ENCODE peak calls at places on chromosomes 11 and 22, in eight cellular contexts. U is fibroblast of lung, A is sigmoid colon, Y is GM06990, G is AG10803, Q is mucosa of descending colon, K is left lung, L is lower lobe of right lung. H is an unnamed sample.

GRCh38 chr22:50526849-50527801 is 1.7 kb upstream of the SCO2 start:
- DNase-seq in G (peak; percentile 38), Q (peak; percentile 73), K (peak; percentile 91), L (peak; percentile 85), A (peak; percentile 82), Y (peak; percentile 80), U (peak; percentile 23), H (no peak)

GRCh38 chr22:28506207-28506606 is 173.4 kb downstream of the TTC28 start:
- DNase-seq in Y (no peak), L (no peak), U (no peak), K (no peak), A (no peak), Q (no peak), G (no peak), H (no peak)

GRCh38 chr11:113906515-113906914 is 1.9 kb downstream of the HTR3B start:
- DNase-seq in Y (no peak), G (no peak), Q (no peak), U (no peak), L (no peak), A (no peak), K (no peak), H (no peak)

GRCh38 chr11:9601041-9601875 is 27.8 kb downstream of the WEE1 start:
- DNase-seq in G (peak; percentile 59), Y (peak; percentile 88), A (no peak), K (no peak), L (no peak), Q (no peak), U (peak; percentile 47), H (peak; percentile 96)

GRCh38 chr11:69030324-69030723 is 17.3 kb upstream of the MRGPRF start:
- DNase-seq in K (no peak), U (no peak), Q (no peak), L (no peak), A (no peak), Y (no peak), G (no peak), H (no peak)

GRCh38 chr22:38016182-38017078 is 32.1 kb upstream of the SOX10 start:
- DNase-seq in G (peak; percentile 43), U (peak; percentile 35), K (no peak), Q (peak; percentile 69), A (peak; percentile 86), Y (no peak), L (no peak), H (no peak)

GRCh38 chr11:111570796-111571195 is 30.3 kb downstream of the LAYN start:
- DNase-seq in Y (no peak), K (no peak), L (no peak), Q (no peak), U (no peak), G (no peak), A (no peak), H (no peak)

GRCh38 chr22:35299217-35299716 is 427 bp upstream of the TOM1 start:
- DNase-seq in U (peak; percentile 28), A (no peak), Q (no peak), K (no peak), L (no peak), G (peak; percentile 44), Y (no peak), H (no peak)

GRCh38 chr22:44486538-44486937 is 11.5 kb downstream of the RTL6 start:
- DNase-seq in Y (no peak), L (no peak), A (no peak), U (peak; percentile 20), K (no peak), Q (no peak), G (no peak), H (no peak)

GRCh38 chr11:65425105-65425970 is 2.7 kb downstream of the NEAT1 start:
- DNase-seq in Q (peak; percentile 50), L (peak; percentile 48), K (no peak), U (peak; percentile 83), Y (peak; percentile 37), G (peak; percentile 82), A (peak; percentile 76), H (no peak)

GRCh38 chr11:65557280-65558001 is 718 bp downstream of the LTBP3 start:
- DNase-seq in U (no peak), L (no peak), Y (no peak), Q (peak; percentile 57), G (no peak), K (no peak), A (peak; percentile 70), H (no peak)

GRCh38 chr11:70312401-70313357 is 42.2 kb downstream of the PPFIA1 start:
- DNase-seq in U (no peak), K (no peak), Y (no peak), Q (no peak), L (no peak), A (peak; percentile 33), G (no peak), H (no peak)

GRCh38 chr11:7688238-7688826 is 15.0 kb upstream of the CYB5R2 start:
- DNase-seq in Y (no peak), A (no peak), G (peak; percentile 41), K (no peak), U (peak; percentile 13), Q (no peak), L (no peak), H (no peak)

GRCh38 chr11:76205252-76206076 is 838 bp downstream of the WNT11 start:
- DNase-seq in G (no peak), Q (no peak), Y (no peak), A (no peak), U (no peak), K (peak; percentile 46), L (no peak), H (no peak)
- H3K4me3 ChIP-seq in G (no peak overlapping the region), Q (no peak overlapping the region), Y (no peak overlapping the region), A (peak overlapping the region; percentile 53), U (no peak overlapping the region), K (peak overlapping the region; percentile 55), L (peak overlapping the region; percentile 72), H (no peak overlapping the region)

GRCh38 chr11:73760680-73761402 is at the start of gene RAB6A:
- DNase-seq in A (peak; percentile 100), Q (peak; percentile 100), U (peak; percentile 99), L (peak; percentile 100), G (peak; percentile 100), Y (peak; percentile 98), K (peak; percentile 100), H (peak; percentile 99)
- TF ChIP-seq CTCF in A (no peak), Q (peak; percentile 29), U (peak; percentile 20), L (peak; percentile 55), G (peak; percentile 15), Y (no peak), K (peak; percentile 23), H (peak; percentile 19)

DNA sequence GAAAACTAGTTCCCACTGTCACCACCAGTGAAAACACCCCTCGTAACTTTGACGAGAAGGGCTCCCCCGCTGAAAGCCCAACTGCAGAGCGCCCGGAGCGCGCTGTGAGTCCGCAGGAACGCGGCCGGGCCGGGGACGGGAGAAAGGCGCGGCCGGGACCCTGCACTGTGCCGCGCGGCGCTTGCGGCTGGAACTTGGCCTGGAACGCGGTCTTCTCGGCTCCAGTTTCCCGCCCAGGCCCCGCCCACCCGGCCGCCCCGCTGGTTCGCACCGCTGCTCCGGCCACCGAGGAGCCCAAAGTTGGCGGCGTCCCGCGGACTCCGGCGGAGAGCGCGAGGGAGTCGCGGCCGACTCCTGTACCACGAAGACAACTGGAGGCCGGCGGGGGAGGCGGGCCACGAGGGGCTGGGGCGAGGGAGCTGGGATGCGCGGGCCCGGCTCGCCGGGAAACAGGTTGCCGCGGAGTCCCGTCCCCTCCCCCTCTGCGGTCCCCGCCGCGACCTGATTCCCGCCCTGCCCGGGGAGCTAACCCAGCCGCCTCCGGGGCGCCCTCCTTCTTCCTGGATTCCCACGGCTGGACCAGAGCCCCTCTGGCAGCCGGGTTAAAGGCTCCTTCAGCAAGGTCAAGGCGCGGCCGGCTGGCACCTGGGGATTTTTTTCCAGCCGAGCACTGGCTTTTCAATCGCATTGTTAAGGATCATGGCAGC is 3.4 kb downstream of the TENM4 start:
- DNase-seq in L (peak; percentile 65), Q (peak; percentile 59), A (peak; percentile 86), Y (peak; percentile 10), G (no peak), K (peak; percentile 88), U (peak; percentile 70), H (no peak)
- H3K4me3 ChIP-seq in L (peak overlapping the region; percentile 51), Q (no peak overlapping the region), A (peak overlapping the region; percentile 55), Y (no peak overlapping the region), G (peak overlapping the region; percentile 74), K (peak overlapping the region; percentile 36), U (peak overlapping the region; percentile 92), H (no peak overlapping the region)

DNA sequence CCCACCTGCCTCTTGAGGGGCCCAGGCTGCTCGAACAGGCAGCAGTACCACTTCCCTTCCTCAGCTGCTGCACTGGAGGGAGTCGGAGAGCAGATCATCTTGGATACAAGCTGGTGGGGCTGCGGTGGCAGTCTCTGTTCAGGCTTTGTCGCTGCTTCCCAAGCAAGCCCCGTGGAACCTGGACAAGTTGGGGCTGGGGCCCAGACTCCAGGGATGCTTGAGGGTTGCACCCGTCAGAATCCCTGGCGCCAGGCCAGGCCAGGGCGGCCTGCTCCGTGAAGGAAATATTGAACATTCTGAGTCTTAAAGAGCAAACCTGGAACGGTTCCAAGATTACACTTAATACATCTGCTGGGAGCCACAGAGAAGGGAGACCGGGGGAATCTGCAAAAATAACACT is 310.1 kb upstream of the SORL1-AS1 start:
- DNase-seq in K (peak; percentile 43), Q (no peak), Y (no peak), L (no peak), U (peak; percentile 63), A (no peak), G (peak; percentile 39), H (no peak)
- TF ChIP-seq CTCF in K (no peak), Q (no peak), Y (no peak), L (no peak), U (peak; percentile 13), A (no peak), G (peak; percentile 18), H (no peak)

DNA sequence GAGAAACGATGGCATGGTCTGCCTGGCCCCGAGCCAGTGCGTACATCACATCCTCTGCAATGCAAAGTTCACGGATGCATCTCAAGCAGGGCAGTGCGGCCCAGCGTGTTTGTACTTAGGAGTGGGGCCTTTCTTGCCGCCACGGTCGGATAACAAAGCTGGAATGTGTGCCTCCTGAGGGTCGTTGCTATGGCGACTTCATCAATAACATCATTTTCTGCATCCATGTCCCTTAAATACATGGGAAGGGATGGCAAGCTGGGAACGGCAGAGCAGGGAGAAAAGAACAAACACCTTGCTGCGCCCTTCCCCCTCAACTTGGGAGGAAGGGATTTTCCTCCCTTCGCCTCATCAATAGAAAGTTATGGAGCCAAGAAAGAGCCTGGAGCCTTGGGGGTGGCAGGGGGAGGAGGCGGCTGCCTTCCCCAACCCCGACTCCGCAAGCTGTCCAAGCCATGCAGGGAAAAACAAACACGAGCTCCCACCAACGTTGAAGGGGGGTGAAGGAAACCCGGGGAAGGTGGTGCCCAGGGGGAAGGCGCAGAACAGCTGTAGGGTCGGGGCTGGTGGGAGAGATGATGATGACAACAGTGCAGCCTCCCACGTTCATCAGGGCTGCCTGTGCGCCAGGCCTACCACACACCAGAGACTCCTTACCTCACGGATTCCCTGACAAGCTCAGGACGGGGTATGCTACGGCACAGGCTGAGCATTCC is 73.7 kb downstream of the SCUBE1 start:
- DNase-seq in K (no peak), U (no peak), A (no peak), G (no peak), L (no peak), Y (no peak), Q (no peak), H (no peak)
- H3K4me3 ChIP-seq in K (no peak overlapping the region), U (no peak overlapping the region), A (no peak overlapping the region), G (no peak overlapping the region), L (no peak overlapping the region), Y (no peak overlapping the region), Q (no peak overlapping the region), H (no peak overlapping the region)

GRCh38 chr11:134725939-134726639 is 314.0 kb upstream of the B3GAT1 start:
- DNase-seq in U (no peak), L (peak; percentile 61), G (no peak), Y (no peak), Q (peak; percentile 60), K (no peak), A (no peak), H (no peak)
- TF ChIP-seq CTCF in U (no peak), L (peak; percentile 38), G (no peak), Y (no peak), Q (no peak), K (no peak), A (no peak), H (no peak)

H was measured in GM12864.